ENCODE peak calls at places on chromosome 12, in six cellular contexts. E, V, B, J, R and L are unnamed samples.

GRCh38 chr12:121590476-121591143 is 9.8 kb upstream of the KDM2B start:
- DNase-seq in J (no peak), E (no peak), B (peak), R (no peak), V (peak), L (peak)

GRCh38 chr12:120439646-120440247 is 1.8 kb downstream of the COX6A1 start:
- DNase-seq in E (peak), R (no peak), B (peak), J (peak), V (peak), L (peak)

GRCh38 chr12:49201595-49202295 is 12.9 kb upstream of the TUBA1A start:
- DNase-seq in E (no peak), V (no peak), B (no peak), J (peak), R (no peak), L (peak)

GRCh38 chr12:85448548-85449139 is 168.6 kb downstream of the ALX1 start:
- DNase-seq in E (no peak), B (no peak), R (no peak), J (no peak), V (no peak), L (no peak)

GRCh38 chr12:70971395-70971794 is 50.9 kb upstream of the PTPRR start:
- DNase-seq in E (no peak), B (no peak), V (no peak), R (no peak), J (no peak), L (no peak)

GRCh38 chr12:77324763-77325468 is 259.5 kb upstream of the E2F7 start:
- DNase-seq in R (peak), E (peak), J (peak), B (peak), V (no peak), L (peak)

GRCh38 chr12:6430124-6430989 is 14.4 kb upstream of the CD27 start:
- DNase-seq in E (no peak), V (no peak), B (peak), R (no peak), J (peak), L (no peak)

GRCh38 chr12:1812650-1813302 is 7.6 kb upstream of the LRTM2 start:
- DNase-seq in R (no peak), E (no peak), B (peak), V (no peak), J (peak), L (no peak)

GRCh38 chr12:79524507-79525148 is 166.1 kb downstream of the PAWR start:
- DNase-seq in R (no peak), B (no peak), J (no peak), E (no peak), V (no peak), L (no peak)

GRCh38 chr12:116713529-116713928 is 24.3 kb downstream of the SPRING1 start:
- DNase-seq in J (no peak), R (no peak), V (no peak), B (no peak), E (no peak), L (no peak)

GRCh38 chr12:12534975-12535374 is 27.7 kb downstream of the DUSP16 start:
- DNase-seq in B (no peak), E (no peak), V (no peak), R (no peak), J (no peak), L (no peak)

DNA sequence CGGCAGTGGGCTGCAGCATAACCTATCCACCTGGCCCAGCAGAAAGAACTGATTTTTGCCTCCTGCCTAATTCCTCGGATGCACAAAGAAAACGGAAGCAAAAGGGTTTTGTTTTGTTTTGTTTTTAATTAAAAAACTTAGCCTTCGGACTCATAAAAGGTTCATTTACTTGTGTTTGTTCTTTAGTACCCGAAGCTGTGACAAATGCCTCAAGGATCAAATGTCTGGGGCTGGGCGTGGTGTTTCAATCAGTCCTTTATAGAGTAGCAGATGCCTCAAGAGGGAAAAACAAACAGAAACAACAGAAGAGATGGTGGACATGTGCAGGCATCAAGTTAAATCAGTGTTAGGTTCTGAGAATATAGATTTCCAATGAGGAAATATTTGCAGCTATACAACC is 1.6 kb upstream of the WIF1 start:
- DNase-seq in J (no peak), V (no peak), R (no peak), E (no peak), B (no peak), L (no peak)
- TF ChIP-seq CREB1 in J (no peak), V (no peak), R (no peak), E (no peak), B (no peak), L (no peak)

GRCh38 chr12:3172124-3173007 is 95.2 kb downstream of the TSPAN9 start:
- DNase-seq in B (no peak), R (no peak), V (no peak), E (no peak), J (no peak), L (peak)
- TF ChIP-seq CREB1 in B (no peak), R (no peak), V (no peak), E (no peak), J (no peak), L (no peak)

GRCh38 chr12:53044052-53044581 is 5.7 kb upstream of the TNS2 start:
- DNase-seq in V (no peak), J (peak), E (no peak), R (no peak), B (peak), L (peak)
- TF ChIP-seq CREB1 in V (no peak), J (no peak), E (no peak), R (no peak), B (no peak), L (no peak)

DNA sequence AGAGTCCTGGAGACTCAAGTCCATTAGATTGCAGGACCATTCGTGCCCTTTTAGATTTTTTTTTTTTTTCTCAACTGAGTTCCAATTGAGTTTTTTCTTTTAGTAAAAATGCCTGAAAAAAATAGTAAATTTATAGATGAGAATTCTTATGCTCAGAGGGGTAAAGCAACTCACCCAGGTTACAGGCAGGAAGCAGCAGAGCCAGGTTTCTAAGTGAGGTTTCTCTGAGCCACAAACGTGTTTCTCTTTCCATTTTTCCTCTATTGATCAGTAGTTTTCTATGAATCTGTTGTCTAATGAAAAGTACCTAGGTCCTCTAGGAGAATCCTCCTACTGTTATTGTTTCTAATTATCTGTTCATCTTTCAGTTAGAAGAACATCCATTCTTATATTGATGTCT is 66.4 kb upstream of the C12orf71 start:
- DNase-seq in J (no peak), B (no peak), R (no peak), E (no peak), V (no peak), L (no peak)
- TF ChIP-seq CREB1 in J (no peak), B (no peak), R (no peak), E (no peak), V (no peak), L (no peak)

GRCh38 chr12:54629925-54630324 is 4.8 kb downstream of the LACRT start:
- DNase-seq in B (no peak), E (no peak), J (no peak), V (no peak), R (no peak), L (no peak)
- TF ChIP-seq CREB1 in B (no peak), E (no peak), J (no peak), V (no peak), R (no peak), L (no peak)